ENCODE peak calls at places on chromosomes 16 and 17, in seven cellular contexts. One of them, this sample, is unnamed.

GRCh38 chr16:68382296-68382718 is 66.0 kb downstream of the SMPD3 start:
- DNase-seq in mucosa of descending colon: peak; percentile 84
- DNase-seq in right lobe of liver: no peak
- DNase-seq in lower leg skin: no peak
- DNase-seq in keratinocyte: no peak
- DNase-seq in cardiac fibroblast: no peak
- DNase-seq in tibial nerve: no peak
- DNase-seq in this sample: no peak

GRCh38 chr17:64603987-64604386 is 58.1 kb downstream of the SMURF2 start:
- DNase-seq in tibial nerve: no peak
- DNase-seq in keratinocyte: no peak
- DNase-seq in mucosa of descending colon: no peak
- DNase-seq in cardiac fibroblast: no peak
- DNase-seq in right lobe of liver: no peak
- DNase-seq in lower leg skin: no peak
- DNase-seq in this sample: no peak

GRCh38 chr17:61309857-61310256 is 89.8 kb upstream of the TBX2 start:
- DNase-seq in mucosa of descending colon: no peak
- DNase-seq in lower leg skin: no peak
- DNase-seq in tibial nerve: no peak
- DNase-seq in right lobe of liver: no peak
- DNase-seq in keratinocyte: no peak
- DNase-seq in cardiac fibroblast: peak; percentile 89
- DNase-seq in this sample: no peak

GRCh38 chr16:77171750-77172635 is 19.0 kb upstream of the MON1B start:
- DNase-seq in right lobe of liver: no peak
- DNase-seq in tibial nerve: no peak
- DNase-seq in lower leg skin: no peak
- DNase-seq in mucosa of descending colon: no peak
- DNase-seq in cardiac fibroblast: peak; percentile 78
- DNase-seq in keratinocyte: peak; percentile 28
- DNase-seq in this sample: no peak

GRCh38 chr17:77298811-77299210 is 158.0 kb downstream of the SEC14L1 start:
- DNase-seq in tibial nerve: no peak
- DNase-seq in keratinocyte: no peak
- DNase-seq in lower leg skin: no peak
- DNase-seq in mucosa of descending colon: no peak
- DNase-seq in cardiac fibroblast: no peak
- DNase-seq in right lobe of liver: no peak
- DNase-seq in this sample: no peak

GRCh38 chr17:59410049-59410437 is 78.6 kb downstream of the YPEL2 start:
- DNase-seq in keratinocyte: no peak
- DNase-seq in lower leg skin: no peak
- DNase-seq in cardiac fibroblast: no peak
- DNase-seq in mucosa of descending colon: no peak
- DNase-seq in tibial nerve: no peak
- DNase-seq in right lobe of liver: no peak
- DNase-seq in this sample: no peak

GRCh38 chr16:10552998-10553491 is 27.4 kb downstream of the EMP2 start:
- DNase-seq in lower leg skin: no peak
- DNase-seq in mucosa of descending colon: no peak
- DNase-seq in tibial nerve: no peak
- DNase-seq in keratinocyte: no peak
- DNase-seq in cardiac fibroblast: no peak
- DNase-seq in right lobe of liver: no peak
- DNase-seq in this sample: no peak

GRCh38 chr17:18971801-18972200 is 19.8 kb downstream of the SLC5A10 start:
- DNase-seq in mucosa of descending colon: no peak
- DNase-seq in right lobe of liver: no peak
- DNase-seq in lower leg skin: no peak
- DNase-seq in tibial nerve: no peak
- DNase-seq in cardiac fibroblast: no peak
- DNase-seq in keratinocyte: no peak
- DNase-seq in this sample: no peak

GRCh38 chr17:67974186-67974585 is 22.1 kb downstream of the C17orf58 start:
- DNase-seq in keratinocyte: no peak
- DNase-seq in tibial nerve: no peak
- DNase-seq in lower leg skin: no peak
- DNase-seq in cardiac fibroblast: no peak
- DNase-seq in mucosa of descending colon: no peak
- DNase-seq in right lobe of liver: no peak
- DNase-seq in this sample: no peak

GRCh38 chr17:75909812-75910274 is 5.2 kb upstream of the MRPL38 start:
- DNase-seq in cardiac fibroblast: no peak
- DNase-seq in tibial nerve: no peak
- DNase-seq in mucosa of descending colon: no peak
- DNase-seq in right lobe of liver: no peak
- DNase-seq in lower leg skin: peak; percentile 62
- DNase-seq in keratinocyte: no peak
- DNase-seq in this sample: no peak

GRCh38 chr16:10824111-10824893 is 5.7 kb upstream of the TVP23A start:
- DNase-seq in keratinocyte: no peak
- DNase-seq in lower leg skin: no peak
- DNase-seq in tibial nerve: no peak
- DNase-seq in right lobe of liver: peak; percentile 75
- DNase-seq in mucosa of descending colon: no peak
- DNase-seq in cardiac fibroblast: no peak
- DNase-seq in this sample: no peak

GRCh38 chr16:68644715-68645493 is at the start of gene CDH3:
- DNase-seq in lower leg skin: no peak
- DNase-seq in cardiac fibroblast: no peak
- DNase-seq in right lobe of liver: no peak
- DNase-seq in mucosa of descending colon: peak; percentile 64
- DNase-seq in keratinocyte: peak; percentile 80
- DNase-seq in tibial nerve: no peak
- DNase-seq in this sample: no peak

GRCh38 chr17:64630309-64631223 is 31.5 kb downstream of the SMURF2 start:
- DNase-seq in cardiac fibroblast: no peak
- DNase-seq in keratinocyte: no peak
- DNase-seq in right lobe of liver: no peak
- DNase-seq in mucosa of descending colon: no peak
- DNase-seq in lower leg skin: no peak
- DNase-seq in tibial nerve: no peak
- DNase-seq in this sample: no peak

GRCh38 chr16:56357291-56357764 is 68.0 kb downstream of the AMFR start:
- DNase-seq in keratinocyte: no peak
- DNase-seq in mucosa of descending colon: peak; percentile 45
- DNase-seq in tibial nerve: peak; percentile 11
- DNase-seq in right lobe of liver: peak; percentile 46
- DNase-seq in lower leg skin: no peak
- DNase-seq in cardiac fibroblast: peak; percentile 69
- DNase-seq in this sample: peak; percentile 83

GRCh38 chr16:54517181-54517580 is 230.6 kb upstream of the IRX3 start:
- DNase-seq in lower leg skin: no peak
- DNase-seq in right lobe of liver: no peak
- DNase-seq in tibial nerve: no peak
- DNase-seq in cardiac fibroblast: no peak
- DNase-seq in keratinocyte: no peak
- DNase-seq in mucosa of descending colon: no peak
- DNase-seq in this sample: no peak

GRCh38 chr17:38958756-38959155 is 8.4 kb downstream of the FBXO47 start:
- DNase-seq in mucosa of descending colon: no peak
- DNase-seq in tibial nerve: no peak
- DNase-seq in keratinocyte: no peak
- DNase-seq in lower leg skin: no peak
- DNase-seq in cardiac fibroblast: peak; percentile 54
- DNase-seq in right lobe of liver: no peak
- DNase-seq in this sample: no peak

GRCh38 chr17:66312912-66313311 is 10.5 kb downstream of the PRKCA start:
- DNase-seq in cardiac fibroblast: no peak
- DNase-seq in mucosa of descending colon: no peak
- DNase-seq in tibial nerve: no peak
- DNase-seq in right lobe of liver: no peak
- DNase-seq in keratinocyte: no peak
- DNase-seq in lower leg skin: no peak
- DNase-seq in this sample: no peak

GRCh38 chr17:4476017-4476416 is 22.7 kb upstream of the SPNS2 start:
- DNase-seq in cardiac fibroblast: no peak
- DNase-seq in right lobe of liver: no peak
- DNase-seq in tibial nerve: no peak
- DNase-seq in keratinocyte: no peak
- DNase-seq in mucosa of descending colon: no peak
- DNase-seq in lower leg skin: no peak
- DNase-seq in this sample: no peak

GRCh38 chr16:24639769-24640168 is 89.7 kb upstream of the TNRC6A start:
- DNase-seq in tibial nerve: no peak
- DNase-seq in cardiac fibroblast: no peak
- DNase-seq in lower leg skin: no peak
- DNase-seq in keratinocyte: no peak
- DNase-seq in mucosa of descending colon: no peak
- DNase-seq in right lobe of liver: no peak
- DNase-seq in this sample: no peak

GRCh38 chr16:55499951-55500350 is 8.9 kb upstream of the LPCAT2 start:
- DNase-seq in cardiac fibroblast: peak; percentile 98
- DNase-seq in right lobe of liver: no peak
- DNase-seq in tibial nerve: no peak
- DNase-seq in lower leg skin: peak; percentile 21
- DNase-seq in keratinocyte: peak; percentile 68
- DNase-seq in mucosa of descending colon: no peak
- DNase-seq in this sample: peak; percentile 88

GRCh38 chr16:51153275-51153991 is 2.4 kb upstream of the SALL1 start:
- DNase-seq in tibial nerve: no peak
- DNase-seq in keratinocyte: no peak
- DNase-seq in lower leg skin: no peak
- DNase-seq in right lobe of liver: no peak
- DNase-seq in mucosa of descending colon: no peak
- DNase-seq in cardiac fibroblast: peak; percentile 3
- DNase-seq in this sample: no peak

GRCh38 chr16:85054948-85055502 is 27.4 kb downstream of the KIAA0513 start:
- DNase-seq in lower leg skin: no peak
- DNase-seq in mucosa of descending colon: peak; percentile 21
- DNase-seq in tibial nerve: no peak
- DNase-seq in right lobe of liver: no peak
- DNase-seq in keratinocyte: no peak
- DNase-seq in cardiac fibroblast: no peak
- DNase-seq in this sample: no peak

GRCh38 chr16:69567031-69567680 is 1.4 kb downstream of the NFAT5 start:
- DNase-seq in lower leg skin: no peak
- DNase-seq in tibial nerve: no peak
- DNase-seq in cardiac fibroblast: peak; percentile 54
- DNase-seq in mucosa of descending colon: no peak
- DNase-seq in keratinocyte: no peak
- DNase-seq in right lobe of liver: no peak
- DNase-seq in this sample: no peak

GRCh38 chr16:83517398-83517797 is 290.4 kb upstream of the HSBP1 start:
- DNase-seq in right lobe of liver: no peak
- DNase-seq in keratinocyte: no peak
- DNase-seq in lower leg skin: no peak
- DNase-seq in cardiac fibroblast: no peak
- DNase-seq in mucosa of descending colon: no peak
- DNase-seq in tibial nerve: no peak
- DNase-seq in this sample: no peak

GRCh38 chr17:42720996-42721583 is 23.8 kb downstream of the EZH1 start:
- DNase-seq in tibial nerve: no peak
- DNase-seq in keratinocyte: no peak
- DNase-seq in mucosa of descending colon: no peak
- DNase-seq in lower leg skin: no peak
- DNase-seq in right lobe of liver: no peak
- DNase-seq in cardiac fibroblast: peak; percentile 87
- DNase-seq in this sample: no peak

GRCh38 chr17:64357191-64357981 is 33.3 kb downstream of the PECAM1 start:
- DNase-seq in cardiac fibroblast: peak; percentile 99
- DNase-seq in tibial nerve: peak; percentile 40
- DNase-seq in right lobe of liver: no peak
- DNase-seq in keratinocyte: no peak
- DNase-seq in lower leg skin: peak; percentile 77
- DNase-seq in mucosa of descending colon: no peak
- DNase-seq in this sample: no peak

GRCh38 chr17:17840751-17841591 is 4.2 kb upstream of the SREBF1 start:
- DNase-seq in tibial nerve: no peak
- DNase-seq in right lobe of liver: no peak
- DNase-seq in cardiac fibroblast: peak; percentile 70
- DNase-seq in lower leg skin: no peak
- DNase-seq in mucosa of descending colon: no peak
- DNase-seq in keratinocyte: peak; percentile 97
- DNase-seq in this sample: no peak

GRCh38 chr17:31492880-31493655 is 101.6 kb downstream of the RAB11FIP4 start:
- DNase-seq in right lobe of liver: no peak
- DNase-seq in mucosa of descending colon: peak; percentile 77
- DNase-seq in keratinocyte: no peak
- DNase-seq in tibial nerve: no peak
- DNase-seq in lower leg skin: no peak
- DNase-seq in cardiac fibroblast: no peak
- DNase-seq in this sample: no peak

GRCh38 chr17:1577186-1577585 is 14.6 kb upstream of the PITPNA start:
- DNase-seq in tibial nerve: peak; percentile 81
- DNase-seq in right lobe of liver: peak; percentile 93
- DNase-seq in mucosa of descending colon: peak; percentile 87
- DNase-seq in lower leg skin: peak; percentile 88
- DNase-seq in cardiac fibroblast: peak; percentile 92
- DNase-seq in keratinocyte: no peak
- DNase-seq in this sample: no peak

GRCh38 chr17:80498242-80498919 is 22.0 kb upstream of the NPTX1 start:
- DNase-seq in lower leg skin: no peak
- DNase-seq in tibial nerve: no peak
- DNase-seq in mucosa of descending colon: no peak
- DNase-seq in right lobe of liver: no peak
- DNase-seq in cardiac fibroblast: peak; percentile 45
- DNase-seq in keratinocyte: no peak
- DNase-seq in this sample: no peak

GRCh38 chr17:58270476-58271290 is 10.1 kb downstream of the MPO start:
- DNase-seq in lower leg skin: no peak
- DNase-seq in tibial nerve: no peak
- DNase-seq in right lobe of liver: no peak
- DNase-seq in cardiac fibroblast: no peak
- DNase-seq in keratinocyte: no peak
- DNase-seq in mucosa of descending colon: no peak
- DNase-seq in this sample: peak; percentile 82
- TF ChIP-seq CTCF in lower leg skin: no peak
- TF ChIP-seq CTCF in tibial nerve: no peak
- TF ChIP-seq CTCF in right lobe of liver: no peak
- TF ChIP-seq CTCF in cardiac fibroblast: no peak
- TF ChIP-seq CTCF in keratinocyte: peak; percentile 26
- TF ChIP-seq CTCF in mucosa of descending colon: no peak
- TF ChIP-seq CTCF in this sample: no peak

GRCh38 chr17:12342609-12343248 is 322.1 kb downstream of the MAP2K4 start:
- DNase-seq in tibial nerve: no peak
- DNase-seq in right lobe of liver: no peak
- DNase-seq in keratinocyte: no peak
- DNase-seq in cardiac fibroblast: peak; percentile 51
- DNase-seq in lower leg skin: no peak
- DNase-seq in mucosa of descending colon: no peak
- DNase-seq in this sample: no peak
- TF ChIP-seq CTCF in tibial nerve: no peak
- TF ChIP-seq CTCF in right lobe of liver: no peak
- TF ChIP-seq CTCF in keratinocyte: peak; percentile 46
- TF ChIP-seq CTCF in cardiac fibroblast: peak; percentile 55
- TF ChIP-seq CTCF in lower leg skin: no peak
- TF ChIP-seq CTCF in mucosa of descending colon: no peak
- TF ChIP-seq CTCF in this sample: peak; percentile 43

GRCh38 chr16:71230122-71230845 is at the start of gene HYDIN:
- DNase-seq in tibial nerve: no peak
- DNase-seq in cardiac fibroblast: peak; percentile 33
- DNase-seq in lower leg skin: no peak
- DNase-seq in keratinocyte: peak; percentile 5
- DNase-seq in right lobe of liver: peak; percentile 56
- DNase-seq in mucosa of descending colon: peak; percentile 57
- DNase-seq in this sample: no peak
- TF ChIP-seq CTCF in tibial nerve: no peak
- TF ChIP-seq CTCF in cardiac fibroblast: no peak
- TF ChIP-seq CTCF in lower leg skin: no peak
- TF ChIP-seq CTCF in keratinocyte: no peak
- TF ChIP-seq CTCF in right lobe of liver: no peak
- TF ChIP-seq CTCF in mucosa of descending colon: no peak
- TF ChIP-seq CTCF in this sample: no peak

GRCh38 chr17:72602517-72603345 is 481.9 kb downstream of the SOX9 start:
- DNase-seq in mucosa of descending colon: peak; percentile 79
- DNase-seq in tibial nerve: no peak
- DNase-seq in right lobe of liver: no peak
- DNase-seq in lower leg skin: no peak
- DNase-seq in keratinocyte: no peak
- DNase-seq in cardiac fibroblast: peak; percentile 92
- DNase-seq in this sample: no peak
- TF ChIP-seq CTCF in mucosa of descending colon: no peak
- TF ChIP-seq CTCF in tibial nerve: no peak
- TF ChIP-seq CTCF in right lobe of liver: no peak
- TF ChIP-seq CTCF in lower leg skin: no peak
- TF ChIP-seq CTCF in keratinocyte: no peak
- TF ChIP-seq CTCF in cardiac fibroblast: peak; percentile 56
- TF ChIP-seq CTCF in this sample: no peak